ENCODE peak calls at places on chromosomes 13 and 19, in four cellular contexts. D is HL-60, F is cardiac muscle cell, I is neural crest cell. S is an unnamed sample.

GRCh38 chr13:53052675-53053074 is 24.1 kb downstream of the OLFM4 start:
- DNase-seq in D (no peak), F (no peak), I (no peak), S (no peak)

GRCh38 chr19:27746691-27747380 is 1466.1 kb downstream of the UQCRFS1 start:
- DNase-seq in D (no peak), F (peak), I (peak), S (peak)

GRCh38 chr13:71867101-71867814 is at the start of gene DACH1:
- DNase-seq in D (peak), F (peak), I (peak), S (no peak)

GRCh38 chr13:33015791-33016323 is 366 bp upstream of the KL start:
- DNase-seq in D (no peak), F (no peak), I (no peak), S (peak)

GRCh38 chr19:49056101-49056901 is 1.2 kb downstream of the CGB7 start:
- DNase-seq in D (peak), F (peak), I (peak), S (peak)

GRCh38 chr19:6739884-6740588 is 556 bp downstream of the TRIP10 start:
- DNase-seq in D (no peak), F (no peak), I (peak), S (no peak)

GRCh38 chr13:43368003-43368402 is 344.6 kb downstream of the DNAJC15 start:
- DNase-seq in D (no peak), F (no peak), I (no peak), S (no peak)

GRCh38 chr19:4722671-4723464 is 774 bp downstream of the DPP9 start:
- DNase-seq in D (peak), F (peak), I (no peak), S (no peak)

GRCh38 chr13:110628477-110628793 is 13.1 kb downstream of the NAXD start:
- DNase-seq in D (no peak), F (peak), I (no peak), S (no peak)

GRCh38 chr13:113765241-113765910 is 6.3 kb downstream of the TMEM255B start:
- DNase-seq in D (no peak), F (no peak), I (no peak), S (no peak)

GRCh38 chr13:75512253-75512652 is 25.4 kb downstream of the COMMD6 start:
- DNase-seq in D (no peak), F (peak), I (no peak), S (peak)

GRCh38 chr19:51168571-51169282 is 26.6 kb downstream of the SIGLEC7 start:
- DNase-seq in D (no peak), F (no peak), I (no peak), S (no peak)

GRCh38 chr19:42122691-42123607 is 9.3 kb downstream of the POU2F2 start:
- DNase-seq in D (no peak), F (no peak), I (no peak), S (peak)

GRCh38 chr19:48991011-48991609 is 2.0 kb downstream of the GYS1 start:
- DNase-seq in D (no peak), F (no peak), I (no peak), S (no peak)

GRCh38 chr13:112177459-112177858 is 110.5 kb downstream of the SOX1 start:
- DNase-seq in D (no peak), F (no peak), I (no peak), S (no peak)

GRCh38 chr19:30686252-30686762 is 314.1 kb downstream of the ZNF536 start:
- DNase-seq in D (no peak), F (peak), I (no peak), S (no peak)

GRCh38 chr19:29841209-29841558 is 29.4 kb downstream of the CCNE1 start:
- DNase-seq in D (no peak), F (no peak), I (no peak), S (no peak)

GRCh38 chr19:3670796-3671679 is 29.2 kb downstream of the PIP5K1C start:
- DNase-seq in D (no peak), F (peak), I (no peak), S (peak)

GRCh38 chr13:27797228-27797624 is 4.9 kb downstream of the GSX1 start:
- DNase-seq in D (no peak), F (peak), I (peak), S (no peak)

GRCh38 chr13:44498502-44498901 is 77.6 kb downstream of the TSC22D1 start:
- DNase-seq in D (no peak), F (no peak), I (no peak), S (no peak)

GRCh38 chr13:27792393-27793218 is at the start of gene GSX1:
- DNase-seq in D (peak), F (peak), I (peak), S (no peak)

GRCh38 chr13:65268009-65268408 is 1962.1 kb downstream of the PCDH9 start:
- DNase-seq in D (no peak), F (no peak), I (no peak), S (no peak)

GRCh38 chr13:41694902-41695301 is 237.6 kb downstream of the RGCC start:
- DNase-seq in D (no peak), F (peak), I (no peak), S (peak)

GRCh38 chr13:108681986-108682562 is 52.7 kb downstream of the MYO16 start:
- DNase-seq in D (no peak), F (no peak), I (no peak), S (no peak)

GRCh38 chr19:16862826-16863405 is 25.9 kb upstream of the F2RL3 start:
- DNase-seq in D (peak), F (no peak), I (no peak), S (no peak)

GRCh38 chr19:16860118-16860517 is 28.7 kb upstream of the F2RL3 start:
- DNase-seq in D (no peak), F (no peak), I (no peak), S (no peak)

GRCh38 chr19:16859626-16860025 is 29.2 kb upstream of the F2RL3 start:
- DNase-seq in D (no peak), F (no peak), I (no peak), S (no peak)

GRCh38 chr19:16860996-16861395 is 27.8 kb upstream of the F2RL3 start:
- DNase-seq in D (no peak), F (no peak), I (no peak), S (no peak)

GRCh38 chr19:16861875-16862274 is 26.9 kb upstream of the F2RL3 start:
- DNase-seq in D (no peak), F (no peak), I (no peak), S (no peak)
- TF ChIP-seq CTCF in D (no peak), F (no peak), I (no peak), S (no peak)

GRCh38 chr19:58400916-58401824 is 5.7 kb downstream of the RNF225 start:
- DNase-seq in D (peak), F (peak), I (peak), S (peak)
- TF ChIP-seq CTCF in D (no peak), F (peak), I (no peak), S (no peak)

GRCh38 chr19:10335149-10336053 is 2.1 kb upstream of the RAVER1 start:
- DNase-seq in D (no peak), F (no peak), I (no peak), S (no peak)
- TF ChIP-seq CTCF in D (no peak), F (no peak), I (peak), S (no peak)

GRCh38 chr13:39406688-39407087 is 196.3 kb downstream of the LHFPL6 start:
- DNase-seq in D (no peak), F (no peak), I (no peak), S (no peak)
- TF ChIP-seq CTCF in D (no peak), F (no peak), I (peak), S (no peak)

DNA sequence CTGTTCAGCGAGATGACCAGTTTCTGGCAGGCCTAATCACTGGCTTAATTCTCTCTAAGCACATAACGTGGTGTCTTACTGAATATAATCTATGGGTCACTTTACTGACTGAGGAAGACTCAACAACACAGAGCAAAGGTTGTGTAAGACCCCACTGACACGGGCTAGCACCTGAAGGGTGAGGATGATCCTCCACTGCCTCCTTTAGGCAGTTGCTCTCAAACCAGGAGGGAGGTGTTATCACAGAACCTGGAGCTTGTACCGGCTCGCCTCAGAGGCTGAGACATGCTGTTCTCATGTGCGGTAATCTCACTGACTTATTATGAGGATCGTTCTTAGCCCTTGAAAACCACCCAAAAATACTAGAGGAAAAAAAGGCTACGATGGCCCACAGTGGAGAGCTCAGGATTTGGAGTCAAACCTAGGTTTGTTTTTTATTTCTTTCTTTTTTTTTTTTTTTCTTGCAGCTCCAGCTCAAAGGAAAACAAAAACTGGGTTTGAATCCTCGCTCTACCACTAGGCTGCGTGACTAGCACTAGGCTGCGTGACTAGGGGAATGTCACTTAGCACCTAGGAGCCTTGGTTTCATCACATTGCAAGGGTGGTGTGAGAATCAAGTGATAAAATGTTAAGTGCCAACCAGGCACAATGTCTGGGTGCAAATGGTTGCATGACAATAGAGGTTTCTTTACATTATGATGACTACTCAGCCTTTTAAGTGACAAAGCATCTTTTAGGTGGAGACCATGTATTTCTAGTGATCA is 28.1 kb downstream of the RCBTB2 start:
- DNase-seq in D (peak), F (no peak), I (no peak), S (no peak)
- TF ChIP-seq CTCF in D (no peak), F (no peak), I (no peak), S (no peak)

GRCh38 chr13:98482476-98483444 is 94.1 kb downstream of the STK24 start:
- DNase-seq in D (peak), F (peak), I (no peak), S (peak)
- TF ChIP-seq CTCF in D (no peak), F (peak), I (peak), S (peak)

DNA sequence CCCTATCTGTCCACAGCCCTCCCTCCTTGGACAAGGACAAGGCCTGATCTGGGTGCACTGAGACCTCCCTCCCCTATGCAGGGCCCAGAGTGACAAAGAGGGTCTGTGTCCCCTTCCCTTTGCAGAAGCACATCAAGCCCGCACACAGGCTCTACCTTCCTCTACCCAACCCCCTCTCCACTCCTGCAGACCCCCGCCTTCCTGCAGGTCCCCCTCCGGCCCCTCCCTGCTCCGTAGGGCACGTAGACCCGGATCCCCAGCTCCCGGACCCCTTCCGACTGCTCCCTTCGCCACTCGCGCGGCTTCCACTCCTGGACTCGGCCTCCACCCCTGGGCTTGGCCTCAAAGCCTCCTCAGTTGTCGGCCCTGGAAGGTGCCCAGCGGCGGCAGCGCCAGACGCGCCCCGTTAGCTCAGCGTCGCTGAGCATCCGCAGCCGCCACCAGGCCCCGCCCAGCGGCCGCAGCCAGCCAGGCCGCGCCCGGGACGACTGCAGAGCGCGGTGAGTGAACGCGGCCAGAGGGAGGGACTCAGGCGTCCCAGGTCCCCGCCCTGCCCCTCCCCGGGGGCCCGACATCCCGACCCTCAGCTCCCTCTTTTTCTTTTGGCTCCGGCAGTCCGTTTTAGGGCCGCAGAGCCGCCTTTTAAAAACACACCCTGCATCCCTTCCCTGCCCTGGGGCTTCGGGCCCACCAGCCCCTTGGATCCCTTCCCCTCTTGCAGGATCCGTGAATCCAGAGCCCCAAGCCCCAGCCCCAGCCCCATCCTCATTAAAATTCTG is 1.6 kb upstream of the MYADM start:
- DNase-seq in D (peak), F (peak), I (peak), S (peak)
- TF ChIP-seq CTCF in D (no peak), F (no peak), I (no peak), S (no peak)